ENCODE peak calls at places on chromosomes 13 and 19, in eight cellular contexts. M is mucosa of descending colon, S is foreskin fibroblast, O is NB4, P is pancreas, W is fibroblast of lung, L is adrenal gland, D is uterus. E is an unnamed sample.

GRCh38 chr13:46831588-46832194 is 34.7 kb upstream of the ESD start:
- DNase-seq in M (no peak), S (peak; percentile 48), O (peak; percentile 70), P (no peak), W (peak; percentile 80), L (peak; percentile 52), D (peak; percentile 36), E (peak; percentile 76)

GRCh38 chr13:19158526-19158925 is 23.1 kb downstream of the TUBA3C start:
- DNase-seq in M (no peak), S (no peak), O (no peak), P (no peak), W (no peak), L (no peak), D (no peak), E (no peak)

GRCh38 chr13:36839981-36840380 is 21.0 kb downstream of the RFXAP start:
- DNase-seq in M (no peak), S (no peak), O (no peak), P (no peak), W (no peak), L (no peak), D (no peak), E (no peak)

GRCh38 chr19:46904114-46905060 is 43.6 kb downstream of the ARHGAP35 start:
- DNase-seq in M (no peak), S (peak; percentile 77), O (no peak), P (no peak), W (peak; percentile 50), L (peak; percentile 61), D (peak; percentile 49), E (peak; percentile 87)

GRCh38 chr19:56263319-56263718 is 9.2 kb upstream of the EDDM13 start:
- DNase-seq in M (no peak), S (no peak), O (no peak), P (no peak), W (no peak), L (no peak), D (no peak), E (no peak)

GRCh38 chr13:113451951-113452421 is 1.3 kb downstream of the ADPRHL1 start:
- DNase-seq in M (no peak), S (no peak), O (no peak), P (peak; percentile 44), W (no peak), L (peak; percentile 17), D (no peak), E (peak; percentile 23)

GRCh38 chr13:35092251-35092650 is 150.2 kb downstream of the NBEA start:
- DNase-seq in M (no peak), S (no peak), O (no peak), P (no peak), W (no peak), L (no peak), D (no peak), E (no peak)

GRCh38 chr19:40791349-40791748 is 7.6 kb upstream of the EGLN2 start:
- DNase-seq in M (no peak), S (no peak), O (no peak), P (no peak), W (no peak), L (no peak), D (no peak), E (no peak)

GRCh38 chr19:1259206-1259872 is 9.8 kb upstream of the CIRBP start:
- DNase-seq in M (peak; percentile 89), S (no peak), O (peak; percentile 61), P (no peak), W (peak; percentile 71), L (peak; percentile 78), D (peak; percentile 76), E (peak; percentile 71)

GRCh38 chr19:46416077-46416709 is 2.8 kb upstream of the CCDC8 start:
- DNase-seq in M (peak; percentile 71), S (peak; percentile 93), O (peak; percentile 89), P (peak; percentile 97), W (peak; percentile 83), L (peak; percentile 97), D (peak; percentile 90), E (peak; percentile 95)

GRCh38 chr13:39364797-39365468 is 238.1 kb downstream of the LHFPL6 start:
- DNase-seq in M (no peak), S (no peak), O (no peak), P (no peak), W (no peak), L (no peak), D (no peak), E (no peak)

GRCh38 chr13:23960566-23961156 is 63.4 kb upstream of the C1QTNF9B start:
- DNase-seq in M (no peak), S (peak; percentile 27), O (peak; percentile 50), P (no peak), W (peak; percentile 63), L (no peak), D (no peak), E (peak; percentile 68)

GRCh38 chr19:23542562-23542961 is 144.4 kb downstream of the ZNF675 start:
- DNase-seq in M (no peak), S (no peak), O (no peak), P (no peak), W (no peak), L (no peak), D (no peak), E (no peak)

GRCh38 chr19:38685666-38686529 is 38.4 kb downstream of the ACTN4 start:
- DNase-seq in M (no peak), S (no peak), O (no peak), P (no peak), W (peak; percentile 67), L (no peak), D (no peak), E (peak; percentile 78)

GRCh38 chr13:43042410-43042921 is 19.1 kb downstream of the DNAJC15 start:
- DNase-seq in M (no peak), S (no peak), O (no peak), P (no peak), W (no peak), L (no peak), D (no peak), E (no peak)

GRCh38 chr13:43044720-43045301 is 21.4 kb downstream of the DNAJC15 start:
- DNase-seq in M (no peak), S (no peak), O (no peak), P (no peak), W (no peak), L (no peak), D (no peak), E (no peak)

GRCh38 chr13:43041368-43041921 is 18.1 kb downstream of the DNAJC15 start:
- DNase-seq in M (no peak), S (no peak), O (no peak), P (no peak), W (no peak), L (no peak), D (no peak), E (no peak)

GRCh38 chr13:43046259-43046658 is 22.9 kb downstream of the DNAJC15 start:
- DNase-seq in M (no peak), S (no peak), O (no peak), P (no peak), W (no peak), L (no peak), D (no peak), E (no peak)
- H3K4me3 ChIP-seq in M (no peak overlapping the region), S (no peak overlapping the region), O (no peak overlapping the region), P (no peak overlapping the region), W (no peak overlapping the region), L (no peak overlapping the region), D (no peak overlapping the region), E (no peak overlapping the region)

DNA sequence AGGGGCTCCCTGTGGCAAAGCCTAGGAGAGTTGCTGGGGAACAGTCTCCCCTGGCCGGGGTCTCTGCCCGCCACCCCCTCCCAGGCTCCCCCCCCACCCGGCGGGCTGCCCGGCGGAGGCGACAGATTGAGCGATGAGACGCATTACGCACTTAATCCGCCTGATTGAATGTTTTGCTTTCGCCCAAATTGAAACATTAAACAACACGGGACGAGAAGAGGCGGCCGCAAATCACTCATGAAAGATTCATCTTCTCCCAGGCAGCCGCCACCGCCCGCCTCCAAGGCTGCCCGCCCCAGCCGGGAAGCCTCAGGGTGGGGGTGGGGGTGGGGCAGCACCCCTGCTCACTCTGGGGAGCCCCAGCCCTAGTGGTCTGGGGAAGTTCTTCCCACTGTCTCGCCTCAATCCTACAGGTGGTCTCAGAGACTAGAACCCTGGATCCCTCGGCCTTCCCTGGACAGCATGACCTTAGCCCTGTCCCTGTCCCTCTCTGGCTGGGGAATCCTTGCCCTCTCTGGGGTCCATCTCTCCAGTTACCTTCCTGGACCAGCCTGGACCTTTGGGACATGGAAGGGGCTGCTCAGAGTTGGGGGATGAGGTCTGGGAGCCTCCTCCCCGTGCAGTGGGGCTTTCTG is 7.6 kb upstream of the ERFL start:
- DNase-seq in M (no peak), S (no peak), O (no peak), P (no peak), W (no peak), L (no peak), D (no peak), E (no peak)
- TF ChIP-seq CTCF in M (no peak), S (no peak), O (no peak), P (no peak), W (no peak), L (no peak), D (no peak), E (no peak)

DNA sequence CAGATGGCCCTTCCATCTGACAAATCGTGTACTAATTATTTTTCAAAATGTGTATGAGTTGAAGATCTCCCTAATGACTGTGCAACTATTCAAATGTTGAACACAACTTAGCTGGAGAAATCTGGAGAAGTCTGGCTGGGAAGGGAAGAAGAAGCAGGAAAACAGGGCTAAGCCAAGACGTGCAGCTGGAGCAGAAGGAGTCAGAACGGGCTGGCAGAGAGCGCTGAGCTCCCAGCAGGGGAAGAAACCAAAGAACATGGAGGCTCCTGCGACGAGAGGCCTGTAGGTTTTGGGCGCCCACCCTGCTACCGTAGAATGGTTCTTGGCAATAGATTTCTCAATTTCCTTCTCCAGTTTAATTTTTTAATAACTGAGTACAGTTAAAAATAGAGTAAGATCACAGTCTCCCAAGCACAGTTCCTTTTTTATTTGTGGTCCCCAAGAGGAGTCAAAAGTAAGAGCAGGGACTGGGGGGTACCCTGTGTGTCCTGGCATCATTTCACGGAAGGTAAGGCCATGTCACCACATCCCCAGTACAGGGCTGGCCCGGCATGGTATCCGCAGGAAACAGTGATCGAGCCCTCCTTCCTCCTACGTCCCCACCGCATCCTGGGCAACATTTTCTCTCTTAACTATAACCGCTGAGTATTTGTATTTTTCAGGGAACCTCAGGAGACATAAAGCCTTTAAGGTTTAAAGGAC is 13.4 kb upstream of the LATS2 start:
- DNase-seq in M (no peak), S (no peak), O (peak; percentile 83), P (no peak), W (peak; percentile 32), L (no peak), D (no peak), E (peak; percentile 44)
- H3K4me3 ChIP-seq in M (no peak overlapping the region), S (peak overlapping the region; percentile 50), O (peak overlapping the region; percentile 55), P (no peak overlapping the region), W (no peak overlapping the region), L (no peak overlapping the region), D (no peak overlapping the region), E (no peak overlapping the region)

GRCh38 chr13:60163525-60164471 is at the start of gene DIAPH3:
- DNase-seq in M (peak; percentile 98), S (peak; percentile 96), O (peak; percentile 97), P (peak; percentile 97), W (peak; percentile 96), L (peak; percentile 97), D (peak; percentile 94), E (peak; percentile 96)
- TF ChIP-seq CTCF in M (no peak), S (no peak), O (no peak), P (no peak), W (no peak), L (no peak), D (no peak), E (no peak)

GRCh38 chr19:9945319-9945966 is 9.1 kb upstream of the OLFM2 start:
- DNase-seq in M (peak; percentile 63), S (peak; percentile 100), O (peak; percentile 71), P (no peak), W (peak; percentile 99), L (peak; percentile 85), D (peak; percentile 98), E (peak; percentile 99)
- H3K4me3 ChIP-seq in M (no peak overlapping the region), S (no peak overlapping the region), O (no peak overlapping the region), P (no peak overlapping the region), W (no peak overlapping the region), L (no peak overlapping the region), D (no peak overlapping the region), E (no peak overlapping the region)

E was measured in cardiac fibroblast.